ENCODE peak calls at places on chromosome 12, in nine cellular contexts. P is stomach; I is dorsolateral prefrontal cortex; O is left ventricle myocardium inferior; H is left lung; W is BE2C; J is AG04450; L is CD4-positive, alpha-beta T cell; Y is tibial nerve. F is an unnamed sample.

GRCh38 chr12:27695556-27696292 is 523 bp upstream of the REP15 start:
- DNase-seq in I (no peak), Y (no peak), W (no peak), O (no peak), J (no peak), H (no peak), P (no peak), L (no peak), F (no peak)

GRCh38 chr12:12432373-12432772 is 75.5 kb downstream of the BORCS5 start:
- DNase-seq in H (no peak), O (no peak), Y (no peak), J (peak), P (no peak), W (no peak), I (no peak), L (no peak), F (no peak)

GRCh38 chr12:72230589-72230988 is 41.6 kb upstream of the TRHDE start:
- DNase-seq in Y (no peak), O (no peak), L (no peak), H (no peak), P (no peak), J (peak), W (no peak), I (no peak), F (no peak)

GRCh38 chr12:51926718-51927117 is 19.4 kb downstream of the ACVRL1 start:
- DNase-seq in O (no peak), L (peak), I (no peak), Y (no peak), J (no peak), W (peak), H (no peak), P (peak), F (no peak)

GRCh38 chr12:45833401-45833800 is 103.9 kb downstream of the ARID2 start:
- DNase-seq in P (no peak), Y (no peak), J (no peak), O (no peak), H (no peak), I (no peak), L (no peak), W (no peak), F (no peak)

GRCh38 chr12:117064049-117064448 is 35.2 kb downstream of the TESC start:
- DNase-seq in O (no peak), L (no peak), P (no peak), J (no peak), Y (no peak), I (no peak), W (no peak), H (peak), F (no peak)

GRCh38 chr12:39467432-39467870 is 24.5 kb upstream of the KIF21A start:
- DNase-seq in L (no peak), P (no peak), I (no peak), O (no peak), H (no peak), J (no peak), W (no peak), Y (no peak), F (no peak)

GRCh38 chr12:29759950-29760349 is 23.8 kb downstream of the TMTC1 start:
- DNase-seq in P (no peak), J (no peak), Y (no peak), O (no peak), W (no peak), H (no peak), I (no peak), L (no peak), F (no peak)

GRCh38 chr12:1828863-1829262 is 8.5 kb downstream of the LRTM2 start:
- DNase-seq in H (peak), I (no peak), L (no peak), O (no peak), Y (no peak), J (no peak), W (no peak), P (no peak), F (no peak)

DNA sequence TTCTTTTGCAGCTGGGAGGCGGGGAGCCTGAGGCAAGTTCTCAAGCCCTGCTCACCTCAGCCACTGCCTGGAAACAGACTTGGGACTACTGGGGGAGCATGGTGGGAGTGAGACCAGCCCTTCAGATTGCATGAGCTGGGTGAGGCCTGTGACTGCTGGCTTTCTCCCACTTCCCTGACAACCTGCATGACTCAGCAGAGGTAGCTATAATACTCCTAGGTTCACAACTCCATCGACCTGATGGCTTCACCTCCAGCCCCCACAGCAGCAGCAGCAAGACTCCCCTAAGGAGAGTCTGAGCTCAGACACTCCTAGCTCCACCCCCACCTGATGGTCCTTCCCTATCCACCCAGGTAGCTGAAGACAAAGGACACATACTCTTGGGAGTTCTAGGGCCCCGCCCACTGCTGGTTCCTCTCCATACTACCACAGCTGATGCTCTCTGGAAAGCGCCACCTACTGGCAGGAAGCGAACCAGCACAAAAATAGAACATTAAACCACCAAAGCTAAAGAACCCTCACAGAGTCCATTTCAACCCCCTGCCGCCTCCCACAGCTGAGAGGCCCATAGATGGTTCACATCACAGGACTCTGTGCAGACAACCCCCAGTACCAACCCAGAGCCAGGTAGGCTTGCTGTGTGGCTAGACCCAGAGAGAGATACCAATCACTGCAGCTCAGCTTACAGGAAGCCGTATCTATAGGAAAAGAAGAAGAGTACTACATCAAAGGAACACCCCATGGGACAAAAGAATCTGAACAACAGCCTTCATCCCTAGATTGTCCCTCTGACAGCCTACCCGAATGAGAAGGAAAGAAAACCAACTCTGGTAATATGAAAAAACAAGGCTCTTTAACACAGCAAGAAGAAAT is 68.7 kb downstream of the RPAP3 start:
- DNase-seq in H (no peak), O (peak), J (no peak), W (peak), L (no peak), I (no peak), P (peak), Y (no peak), F (peak)
- TF ChIP-seq CTCF in H (peak), O (peak), J (peak), W (peak), L (peak), I (no peak), P (no peak), Y (no peak), F (peak)

DNA sequence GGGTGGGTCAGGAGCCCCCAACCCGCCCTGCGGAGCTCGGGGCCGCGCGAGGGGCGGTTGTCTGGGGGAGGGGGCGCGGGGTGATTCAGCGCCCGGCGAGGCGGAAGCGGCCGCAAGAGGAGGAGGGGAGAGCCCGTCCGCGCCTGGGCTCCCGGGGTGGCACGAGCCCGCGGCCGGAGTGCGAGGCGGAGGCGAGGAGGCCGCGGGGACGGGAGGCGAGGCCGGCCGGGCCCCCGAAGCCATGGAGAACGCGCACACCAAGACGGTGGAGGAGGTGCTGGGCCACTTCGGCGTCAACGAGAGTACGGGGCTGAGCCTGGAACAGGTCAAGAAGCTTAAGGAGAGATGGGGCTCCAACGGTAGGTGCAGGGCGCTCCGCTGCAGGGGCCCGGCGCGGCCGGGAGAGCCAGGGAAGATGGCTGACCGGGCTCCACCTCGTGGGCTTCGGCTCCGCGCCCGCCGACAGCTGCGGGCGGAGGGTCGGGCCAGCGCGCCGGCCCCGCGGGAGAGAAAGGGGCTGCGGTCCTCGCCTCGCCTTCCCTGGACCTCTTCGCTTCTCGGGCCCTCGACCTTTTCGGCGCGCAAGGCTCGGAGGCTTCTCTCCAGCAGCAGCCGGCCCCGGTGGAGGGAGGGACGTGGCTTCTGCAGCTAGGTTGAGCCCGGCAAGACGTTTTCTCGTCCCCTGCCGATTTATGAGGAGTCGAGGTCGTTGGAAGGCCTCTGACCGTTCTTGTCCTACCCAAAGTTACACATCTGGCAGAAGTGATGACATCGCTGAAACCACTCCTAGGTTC is 699 bp downstream of the ATP2A2 start:
- DNase-seq in I (no peak), W (peak), P (peak), O (peak), Y (peak), H (peak), J (no peak), L (peak), F (peak)
- TF ChIP-seq CTCF in I (no peak), W (no peak), P (no peak), O (no peak), Y (no peak), H (no peak), J (no peak), L (no peak), F (no peak)

DNA sequence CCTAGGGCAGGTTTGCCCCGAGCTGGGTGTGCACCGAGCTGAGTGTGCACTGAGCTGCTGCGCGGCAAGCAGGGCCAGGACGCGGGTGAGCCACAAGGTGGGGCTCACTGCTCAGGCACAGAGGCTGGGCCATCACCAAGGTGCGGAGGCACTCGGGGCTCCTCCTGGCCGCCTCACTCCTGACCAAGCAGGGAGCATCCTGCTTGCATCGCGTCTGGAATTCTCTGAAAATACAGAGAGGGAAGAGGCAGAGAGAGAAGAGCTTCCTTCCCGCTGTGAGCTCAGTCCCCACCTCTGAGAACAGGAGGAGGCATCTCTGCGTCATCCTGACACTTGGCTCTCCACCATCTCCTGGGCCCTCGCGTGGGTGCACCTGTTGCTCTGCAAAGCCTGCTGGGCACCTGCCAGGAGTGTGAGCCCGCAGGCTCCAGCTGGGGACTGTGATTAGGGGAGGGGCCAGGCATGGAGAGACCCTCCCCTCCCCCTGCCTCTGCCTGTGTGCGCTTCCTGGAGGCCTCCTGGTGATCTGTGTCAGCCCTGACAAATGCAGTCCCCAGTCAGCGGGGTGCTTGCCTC is 116.3 kb downstream of the GLT1D1 start:
- DNase-seq in L (no peak), Y (no peak), I (peak), P (peak), O (no peak), W (no peak), J (no peak), H (peak), F (peak)
- TF ChIP-seq CTCF in L (peak), Y (peak), I (peak), P (no peak), O (peak), W (no peak), J (no peak), H (peak), F (peak)

DNA sequence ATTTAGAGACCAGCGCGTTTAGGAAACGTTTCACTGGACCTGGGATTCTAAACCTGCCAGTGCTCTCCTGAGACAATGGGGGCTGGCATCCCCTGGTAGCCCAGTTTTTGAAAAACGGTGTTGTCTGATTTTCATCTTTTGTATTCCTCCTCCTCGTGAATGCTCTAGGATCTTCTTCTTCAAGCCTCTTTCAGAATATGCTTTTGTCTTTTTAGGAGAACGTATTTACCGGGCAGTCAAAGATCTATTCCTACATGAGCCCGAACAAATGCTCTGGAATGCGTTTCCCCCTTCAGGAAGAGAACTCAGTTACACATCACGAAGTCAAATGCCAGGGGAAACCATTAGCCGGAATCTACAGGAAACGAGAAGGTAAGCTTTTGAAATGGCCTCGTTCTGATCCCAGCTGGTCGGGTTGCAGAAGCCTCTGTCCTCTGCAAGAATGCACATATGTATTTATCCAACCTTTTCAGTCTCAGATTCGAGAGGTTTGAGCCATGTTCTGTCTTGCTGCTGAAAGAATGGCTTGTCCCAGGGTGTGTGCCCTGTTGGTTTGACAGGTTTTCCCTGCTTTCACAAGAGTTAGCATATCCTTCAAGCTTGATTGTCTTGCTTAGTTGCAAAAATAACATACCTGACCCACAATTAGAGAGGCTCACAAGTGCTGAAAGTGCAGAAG is 6.6 kb downstream of the KMT5A start:
- DNase-seq in O (no peak), J (no peak), W (no peak), Y (no peak), H (no peak), L (no peak), I (no peak), P (no peak), F (no peak)
- TF ChIP-seq CTCF in O (no peak), J (no peak), W (no peak), Y (no peak), H (no peak), L (no peak), I (no peak), P (no peak), F (no peak)

DNA sequence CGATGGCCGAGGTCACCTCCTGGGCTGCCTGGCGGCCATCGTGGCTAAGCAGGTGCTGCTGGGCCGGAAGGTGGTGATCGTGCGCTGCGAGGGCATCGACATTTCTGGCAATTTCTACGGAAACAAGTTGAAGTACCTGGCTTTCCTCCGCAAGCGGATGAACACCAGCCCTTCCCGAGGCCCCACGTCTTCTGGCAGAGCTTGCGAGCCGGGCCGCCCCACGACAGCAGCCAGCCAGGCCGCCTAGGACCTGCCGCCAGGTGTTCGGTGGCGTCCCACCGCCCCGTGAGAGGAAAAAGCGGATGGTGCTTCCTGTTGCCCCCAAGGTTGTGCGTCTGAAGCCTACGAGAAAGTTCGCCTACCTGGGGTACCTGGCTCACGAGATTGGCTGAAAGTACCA is 19.2 kb upstream of the OS9 start:
- DNase-seq in O (no peak), L (no peak), W (no peak), Y (no peak), P (no peak), I (no peak), J (no peak), H (no peak), F (no peak)
- TF ChIP-seq CTCF in O (no peak), L (no peak), W (no peak), Y (no peak), P (no peak), I (no peak), J (no peak), H (no peak), F (no peak)

GRCh38 chr12:107091989-107092641 is 1.2 kb downstream of the CRY1 start:
- DNase-seq in Y (peak), O (no peak), H (no peak), L (no peak), I (no peak), P (no peak), W (peak), J (peak), F (peak)
- TF ChIP-seq CTCF in Y (peak), O (peak), H (peak), L (peak), I (peak), P (peak), W (peak), J (peak), F (peak)

GRCh38 chr12:124395284-124395752 is 100.4 kb downstream of the RFLNA start:
- DNase-seq in J (no peak), Y (no peak), P (no peak), W (peak), L (no peak), H (no peak), I (no peak), O (no peak), F (no peak)
- TF ChIP-seq CTCF in J (no peak), Y (no peak), P (no peak), W (peak), L (no peak), H (no peak), I (no peak), O (no peak), F (no peak)

DNA sequence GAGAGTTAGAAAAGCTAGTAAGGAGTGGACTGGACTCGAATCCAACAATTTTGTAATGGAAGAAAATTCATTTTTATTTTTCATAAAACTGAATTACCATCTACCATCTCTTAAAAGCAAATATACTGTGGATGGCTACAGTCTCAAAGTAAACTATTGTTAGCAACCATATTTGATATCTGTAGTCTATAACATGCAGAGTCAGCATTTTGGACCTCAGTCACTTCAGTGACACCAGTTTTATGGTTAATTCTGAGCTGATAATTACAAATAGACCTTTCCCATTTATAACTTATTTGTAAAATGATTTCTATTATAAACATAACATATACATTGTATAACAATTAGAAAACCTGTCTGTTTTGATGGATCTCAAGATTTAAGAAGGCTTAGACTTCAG is 2.0 kb downstream of the KRAS start:
- DNase-seq in P (no peak), I (no peak), H (no peak), L (no peak), O (no peak), Y (no peak), J (no peak), W (no peak), F (no peak)
- TF ChIP-seq CTCF in P (no peak), I (no peak), H (no peak), L (no peak), O (no peak), Y (no peak), J (no peak), W (no peak), F (no peak)

GRCh38 chr12:85834378-85834777 is 1.8 kb downstream of the RASSF9 start:
- DNase-seq in P (no peak), J (no peak), H (no peak), O (no peak), I (no peak), L (no peak), Y (no peak), W (no peak), F (no peak)
- TF ChIP-seq CTCF in P (no peak), J (no peak), H (no peak), O (no peak), I (no peak), L (no peak), Y (no peak), W (no peak), F (no peak)

F was measured in nephron progenitor cell.